ENCODE peak calls at places on chromosomes 1 and 21, in ten cellular contexts. X, D, R, M, B, E, F, A, H and Z are unnamed samples.

GRCh38 chr1:115089443-115090340 is at the start of gene TSPAN2:
- DNase-seq in H (peak; percentile 21), X (no peak), D (peak; percentile 76), E (peak; percentile 95), A (peak; percentile 55), F (no peak), M (peak; percentile 79), R (peak; percentile 89), B (peak; percentile 73), Z (peak; percentile 81)

GRCh38 chr1:170533331-170533730 is 1.4 kb downstream of the GORAB start:
- DNase-seq in M (no peak), A (no peak), E (no peak), X (peak; percentile 69), R (no peak), H (no peak), D (no peak), F (peak; percentile 33), B (no peak), Z (no peak)

GRCh38 chr1:9653783-9654517 is 2.4 kb downstream of the PIK3CD start:
- DNase-seq in E (no peak), A (no peak), M (no peak), H (no peak), X (no peak), R (no peak), F (no peak), B (no peak), D (no peak), Z (no peak)

GRCh38 chr1:227370463-227371254 is 52.4 kb upstream of the CDC42BPA start:
- DNase-seq in M (no peak), F (no peak), R (no peak), E (no peak), A (no peak), X (peak; percentile 14), B (no peak), D (no peak), H (no peak), Z (no peak)

GRCh38 chr1:163747261-163747660 is 425.5 kb downstream of the NUF2 start:
- DNase-seq in M (no peak), X (no peak), H (no peak), D (no peak), E (no peak), R (no peak), F (peak; percentile 60), A (no peak), B (no peak), Z (no peak)

GRCh38 chr1:82317671-82318070 is 516.9 kb downstream of the ADGRL2 start:
- DNase-seq in R (no peak), B (no peak), M (no peak), D (no peak), H (no peak), A (no peak), X (peak; percentile 9), E (no peak), F (no peak), Z (no peak)

GRCh38 chr1:43954036-43954435 is 7.3 kb downstream of the IPO13 start:
- DNase-seq in E (no peak), M (no peak), F (no peak), D (no peak), H (no peak), B (no peak), R (no peak), A (no peak), X (no peak), Z (no peak)

GRCh38 chr1:65691152-65691900 is 101.4 kb upstream of the PDE4B start:
- DNase-seq in R (no peak), B (no peak), E (no peak), X (peak; percentile 38), M (no peak), H (no peak), F (no peak), A (no peak), D (no peak), Z (no peak)

GRCh38 chr1:81974883-81975555 is 174.3 kb downstream of the ADGRL2 start:
- DNase-seq in X (no peak), E (no peak), R (no peak), M (no peak), B (no peak), F (no peak), H (no peak), A (peak; percentile 47), D (no peak), Z (no peak)

GRCh38 chr1:19485362-19486187 is at the start of gene CAPZB:
- DNase-seq in E (peak; percentile 88), X (peak; percentile 94), B (peak; percentile 93), D (peak; percentile 96), H (peak; percentile 95), A (peak; percentile 95), M (peak; percentile 80), F (peak; percentile 75), R (peak; percentile 92), Z (peak; percentile 92)
- TF ChIP-seq CTCF in E (no peak), X (no peak), B (peak; percentile 19), D (no peak), H (no peak), A (no peak), M (no peak), F (no peak), R (no peak), Z (no peak)

DNA sequence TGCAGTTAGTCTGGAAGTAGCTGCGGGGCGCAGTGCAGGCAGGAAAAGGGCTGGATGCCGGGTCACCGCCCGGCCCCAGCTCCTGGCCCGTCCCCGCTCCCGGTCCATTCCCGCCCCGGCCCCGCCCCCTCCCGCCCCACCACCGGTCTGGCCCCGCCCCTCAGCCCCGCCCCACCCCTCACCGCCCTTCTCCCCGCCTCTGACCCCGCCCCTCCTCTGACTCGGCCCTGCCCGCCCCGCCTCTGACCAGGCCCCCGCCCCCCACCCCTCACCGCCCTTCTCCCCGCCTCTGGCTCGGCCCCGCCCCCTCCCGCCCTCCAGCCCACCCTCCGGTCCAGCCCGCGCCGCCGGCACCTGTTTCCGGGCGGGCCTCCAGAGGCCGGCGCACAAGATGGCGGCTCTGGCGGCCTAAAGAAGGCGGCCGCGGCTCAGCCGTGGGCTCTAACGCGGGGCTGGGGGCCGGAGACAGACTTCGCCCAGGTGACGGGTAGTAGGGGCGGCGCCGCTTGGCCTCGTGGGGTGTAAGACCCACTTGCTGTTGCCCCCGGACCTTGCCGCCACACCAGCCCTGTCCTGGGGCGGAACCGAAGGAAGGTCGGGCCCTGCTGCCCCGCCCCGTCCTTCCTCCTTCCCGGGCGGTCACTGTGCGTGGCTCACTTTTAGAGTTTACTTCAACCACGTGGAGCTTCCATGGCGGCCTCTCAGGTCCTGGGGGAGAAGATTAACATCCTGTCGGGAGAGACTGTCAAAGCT is at the start of gene UBIAD1:
- DNase-seq in F (peak; percentile 60), R (peak; percentile 68), D (peak; percentile 81), B (peak; percentile 81), M (peak; percentile 39), A (peak; percentile 89), H (peak; percentile 79), E (peak; percentile 77), X (peak; percentile 93), Z (peak; percentile 71)
- TF ChIP-seq CTCF in F (no peak), R (no peak), D (no peak), B (no peak), M (no peak), A (no peak), H (no peak), E (no peak), X (peak; percentile 28), Z (no peak)

GRCh38 chr1:41313661-41314131 is 47.5 kb upstream of the FOXO6 start:
- DNase-seq in X (peak; percentile 26), M (no peak), D (peak; percentile 53), E (peak; percentile 59), R (no peak), A (peak; percentile 28), B (no peak), H (no peak), F (no peak), Z (no peak)
- TF ChIP-seq CTCF in X (peak; percentile 62), M (no peak), D (peak; percentile 88), E (peak; percentile 70), R (peak; percentile 22), A (peak; percentile 41), B (no peak), H (peak; percentile 33), F (peak; percentile 79), Z (peak; percentile 60)

DNA sequence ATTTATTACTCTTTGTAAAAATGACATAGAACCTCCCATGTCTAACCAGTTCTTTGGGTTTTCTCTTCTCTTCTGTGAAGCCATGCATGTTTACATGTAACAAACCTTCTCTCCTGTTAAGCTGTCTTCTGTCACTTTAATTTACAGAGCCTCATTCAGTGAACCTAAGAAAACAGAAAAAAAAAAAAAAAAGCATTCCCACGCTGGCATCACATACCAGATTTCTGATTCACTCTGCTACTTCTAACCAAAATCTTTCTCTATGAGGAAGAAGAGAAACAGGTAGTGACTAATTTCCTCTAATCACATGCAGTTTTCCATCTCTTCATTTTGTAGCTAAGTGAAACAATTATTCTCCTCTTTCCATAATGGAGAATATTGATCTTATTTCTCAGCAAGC is 141.4 kb upstream of the CXADR start:
- DNase-seq in D (no peak), B (no peak), M (no peak), A (no peak), R (no peak), X (peak; percentile 69), E (no peak), H (no peak), F (peak; percentile 57), Z (no peak)
- TF ChIP-seq CTCF in D (no peak), B (no peak), M (no peak), A (no peak), R (no peak), X (no peak), E (no peak), H (no peak), F (no peak), Z (no peak)